ENCODE peak calls at places on chromosomes 11 and 22, in seven cellular contexts. Y is transverse colon, L is body of pancreas, U is cardiac muscle cell, X is heart left ventricle, C is lung, N is prostate gland. I is an unnamed sample.
A peak's percentile ranks its signal among the peaks of the same experiment; 100 is the strongest.

GRCh38 chr11:69268911-69269310 is 25.0 kb upstream of the MYEOV start:
- DNase-seq in Y (no peak), L (no peak), U (no peak), X (no peak), C (no peak), N (no peak), I (no peak)

GRCh38 chr22:40739723-40740122 is 60.4 kb downstream of the MCHR1 start:
- DNase-seq in Y (no peak), L (no peak), U (no peak), X (no peak), C (no peak), N (no peak), I (no peak)

GRCh38 chr22:43345761-43346261 is 2.6 kb upstream of the SCUBE1 start:
- DNase-seq in Y (no peak), L (no peak), U (no peak), X (no peak), C (no peak), N (no peak), I (no peak)

GRCh38 chr11:46237248-46238077 is 40.0 kb upstream of the CREB3L1 start:
- DNase-seq in Y (peak; percentile 46), L (no peak), U (peak; percentile 72), X (peak; percentile 81), C (peak; percentile 71), N (peak; percentile 17), I (peak; percentile 47)

GRCh38 chr11:10331548-10332289 is 26.8 kb downstream of the ADM start:
- DNase-seq in Y (no peak), L (no peak), U (no peak), X (no peak), C (no peak), N (no peak), I (no peak)

GRCh38 chr22:17477401-17477833 is 85.9 kb upstream of the SLC25A18 start:
- DNase-seq in Y (no peak), L (no peak), U (peak; percentile 26), X (peak; percentile 68), C (peak; percentile 63), N (no peak), I (no peak)

GRCh38 chr11:107824668-107825369 is 33.8 kb downstream of the SLC35F2 start:
- DNase-seq in Y (no peak), L (no peak), U (no peak), X (no peak), C (no peak), N (no peak), I (no peak)

GRCh38 chr11:43574949-43575915 is 105.3 kb upstream of the HSD17B12 start:
- DNase-seq in Y (no peak), L (no peak), U (peak; percentile 75), X (peak; percentile 40), C (no peak), N (no peak), I (no peak)

GRCh38 chr11:44112083-44112865 is 16.8 kb downstream of the EXT2 start:
- DNase-seq in Y (no peak), L (no peak), U (no peak), X (peak; percentile 66), C (no peak), N (no peak), I (no peak)

GRCh38 chr11:118883004-118883367 is 706 bp upstream of the CXCR5 start:
- DNase-seq in Y (no peak), L (no peak), U (no peak), X (no peak), C (no peak), N (no peak), I (no peak)

GRCh38 chr11:132022718-132023117 is 652.3 kb downstream of the NTM start:
- DNase-seq in Y (no peak), L (no peak), U (no peak), X (no peak), C (no peak), N (no peak), I (no peak)

GRCh38 chr11:73330569-73331093 is 22.6 kb downstream of the ARHGEF17 start:
- DNase-seq in Y (no peak), L (no peak), U (peak; percentile 49), X (no peak), C (no peak), N (no peak), I (peak; percentile 72)

GRCh38 chr11:7577883-7578242 is 64.1 kb downstream of the PPFIBP2 start:
- DNase-seq in Y (no peak), L (no peak), U (no peak), X (no peak), C (no peak), N (peak; percentile 58), I (peak; percentile 51)

GRCh38 chr11:73856001-73856663 is 20.5 kb downstream of the COA4 start:
- DNase-seq in Y (no peak), L (no peak), U (no peak), X (no peak), C (no peak), N (no peak), I (no peak)

GRCh38 chr11:35539781-35540281 is 14.4 kb upstream of the PAMR1 start:
- DNase-seq in Y (peak; percentile 30), L (no peak), U (no peak), X (peak; percentile 65), C (peak; percentile 35), N (no peak), I (peak; percentile 9)

DNA sequence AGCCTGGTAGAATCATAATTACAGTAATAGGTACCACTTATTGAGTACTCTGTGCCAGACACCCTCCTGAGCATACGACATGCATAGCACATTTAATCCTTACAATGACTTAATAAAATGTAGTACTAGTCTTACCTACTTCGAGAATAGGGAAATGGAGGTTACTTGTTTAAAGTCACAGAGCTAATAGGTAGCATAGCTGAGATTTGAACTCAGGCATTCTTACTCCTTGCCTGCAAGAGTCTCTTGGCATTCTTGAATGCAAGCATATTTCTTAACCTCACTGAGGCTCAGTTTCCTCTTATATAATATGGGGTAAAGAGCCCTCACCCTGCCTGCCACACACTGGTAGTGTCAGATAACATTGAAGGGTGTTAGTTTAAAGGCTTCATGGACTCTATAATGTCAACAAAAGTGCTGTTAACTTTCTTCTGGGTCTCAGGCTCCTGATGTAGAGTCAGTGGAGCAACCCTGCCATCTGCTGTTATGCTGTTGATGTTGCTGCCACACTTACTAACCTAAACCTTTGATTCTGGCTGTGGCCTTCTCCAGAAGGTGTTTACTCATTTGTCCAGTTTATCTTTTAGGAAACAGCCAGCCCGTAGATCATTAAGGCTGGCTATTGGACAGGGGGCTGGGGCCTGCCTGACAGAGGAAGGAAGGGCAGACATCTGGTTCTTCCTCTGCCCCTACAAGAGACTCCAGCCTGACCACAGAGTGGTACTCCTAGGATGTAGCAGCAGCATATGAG is 18.9 kb downstream of the LIMK2 start:
- DNase-seq in Y (peak; percentile 69), L (peak; percentile 74), U (peak; percentile 46), X (no peak), C (peak; percentile 52), N (peak; percentile 74), I (peak; percentile 70)
- TF ChIP-seq CTCF in Y (peak; percentile 62), L (peak; percentile 89), U (peak; percentile 79), X (peak; percentile 73), C (peak; percentile 71), N (peak; percentile 95), I (peak; percentile 90)

GRCh38 chr22:21686193-21686608 is 20.4 kb downstream of the PPIL2 start:
- DNase-seq in Y (no peak), L (no peak), U (no peak), X (no peak), C (no peak), N (no peak), I (no peak)

GRCh38 chr22:21685164-21685513 is 19.3 kb downstream of the PPIL2 start:
- DNase-seq in Y (no peak), L (no peak), U (no peak), X (no peak), C (no peak), N (no peak), I (no peak)

GRCh38 chr22:21683401-21683811 is 17.6 kb downstream of the PPIL2 start:
- DNase-seq in Y (no peak), L (peak; percentile 73), U (no peak), X (no peak), C (no peak), N (no peak), I (no peak)

GRCh38 chr22:21682385-21683175 is 16.8 kb downstream of the PPIL2 start:
- DNase-seq in Y (no peak), L (no peak), U (no peak), X (no peak), C (no peak), N (no peak), I (peak; percentile 63)

GRCh38 chr22:21684492-21685163 is 18.8 kb downstream of the PPIL2 start:
- DNase-seq in Y (no peak), L (no peak), U (no peak), X (no peak), C (no peak), N (no peak), I (no peak)
- H3K9me3 ChIP-seq in Y (no peaks in the 10 kb centered on the region), L (no peaks in the 10 kb centered on the region), U (no peaks in the 10 kb centered on the region), X (no peaks in the 10 kb centered on the region), C (no peaks in the 10 kb centered on the region), N (no peaks in the 10 kb centered on the region), I (no peaks in the 10 kb centered on the region)

DNA sequence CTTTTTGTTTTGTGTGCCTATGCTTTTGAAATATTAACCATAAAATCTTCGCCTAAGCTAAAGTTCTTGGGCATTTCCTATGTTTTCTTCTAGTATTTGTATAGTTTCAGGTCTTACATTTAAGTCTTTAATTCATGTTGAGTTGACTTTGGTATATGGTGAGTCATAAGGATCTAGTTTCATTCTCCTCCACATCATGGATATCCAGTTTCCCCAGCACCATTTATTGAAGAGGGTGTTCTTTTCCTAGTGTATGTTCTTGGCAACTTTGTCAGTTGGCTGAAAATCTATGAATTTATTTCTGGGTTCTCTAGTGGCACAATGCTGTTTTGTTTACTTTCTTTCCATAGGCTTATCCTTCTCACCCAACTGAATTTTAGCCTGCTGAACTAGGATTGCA is 49.0 kb downstream of the CTSC start:
- DNase-seq in Y (no peak), L (no peak), U (no peak), X (no peak), C (no peak), N (no peak), I (no peak)
- H3K27me3 ChIP-seq in Y (no peaks in the 10 kb centered on the region), L (no peaks in the 10 kb centered on the region), U (no peaks in the 10 kb centered on the region), X (no peaks in the 10 kb centered on the region), C (no peaks in the 10 kb centered on the region), N (no peaks in the 10 kb centered on the region), I (no peaks in the 10 kb centered on the region)

DNA sequence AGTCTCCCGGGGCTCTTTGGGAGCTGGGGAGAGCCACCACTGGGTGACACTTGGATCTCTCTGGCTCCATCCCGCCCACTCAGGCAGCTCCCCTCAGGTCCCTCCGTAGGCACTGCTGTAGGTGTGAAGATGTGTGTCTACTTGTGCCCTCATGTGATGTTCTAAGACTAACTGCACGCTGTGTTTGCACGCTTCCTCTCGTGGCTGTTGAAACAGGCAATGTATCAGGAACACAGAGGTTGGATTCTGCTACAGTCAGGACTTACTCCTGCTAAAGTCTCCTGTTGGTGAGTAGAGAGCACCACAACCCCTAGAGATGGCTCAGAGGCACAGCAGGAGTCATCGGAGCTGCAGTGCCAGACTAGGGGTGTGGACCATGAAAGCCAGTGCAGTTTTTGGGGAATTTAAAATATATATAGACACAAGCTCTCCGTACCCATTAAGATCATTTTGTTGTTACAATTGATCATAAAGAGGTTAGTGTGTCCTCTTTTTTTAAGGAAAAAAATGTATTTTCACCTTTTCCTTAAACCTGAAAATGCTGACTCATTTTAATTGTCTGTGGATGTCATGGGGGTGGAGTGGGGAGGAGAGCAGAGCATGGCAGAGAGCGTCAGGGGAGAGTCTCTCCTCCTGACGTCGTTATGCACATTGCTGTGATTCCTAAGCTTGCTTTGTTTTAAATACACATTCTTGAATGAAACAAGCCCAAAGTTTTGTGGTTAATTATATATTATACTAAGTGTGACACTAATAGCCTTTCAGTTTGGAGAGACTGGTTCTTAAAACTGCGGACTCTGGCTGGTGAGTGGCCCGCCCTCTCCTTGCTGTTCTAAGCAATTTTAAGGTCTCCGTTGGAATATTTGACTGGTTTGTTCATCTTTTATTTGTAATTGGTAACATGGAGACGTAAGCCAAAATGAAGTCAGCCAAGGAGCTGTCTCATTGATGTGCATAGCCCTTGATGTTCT is 16.2 kb upstream of the CTTN start:
- DNase-seq in Y (no peak), L (no peak), U (no peak), X (no peak), C (no peak), N (no peak), I (no peak)
- TF ChIP-seq CTCF in Y (no peak), L (no peak), U (no peak), X (no peak), C (no peak), N (no peak), I (no peak)